ENCODE peak calls at places on chromosomes 3 and 15, in five cellular contexts. I, D, C, A and B are unnamed samples.

GRCh38 chr3:170999737-171000242 is 26.7 kb downstream of the SLC2A2 start:
- DNase-seq in C (no peak), I (no peak), D (peak; percentile 45), A (no peak), B (peak; percentile 79)

GRCh38 chr3:119891944-119892721 is 110.2 kb downstream of the NR1I2 start:
- DNase-seq in D (peak; percentile 74), A (no peak), I (peak; percentile 18), C (peak; percentile 26), B (peak; percentile 67)

GRCh38 chr3:194091141-194091540 is 44.8 kb upstream of the HES1 start:
- DNase-seq in A (no peak), I (no peak), D (peak; percentile 75), C (no peak), B (peak; percentile 47)

GRCh38 chr15:49606594-49606993 is 14.0 kb downstream of the FAM227B start:
- DNase-seq in I (no peak), C (no peak), A (no peak), D (no peak), B (no peak)

GRCh38 chr3:126537730-126538281 is 13.9 kb downstream of the CHST13 start:
- DNase-seq in I (no peak), D (no peak), A (peak; percentile 34), C (no peak), B (no peak)

GRCh38 chr3:28050895-28051294 is 190.5 kb upstream of the CMC1 start:
- DNase-seq in A (no peak), C (no peak), I (no peak), D (peak; percentile 71), B (no peak)

GRCh38 chr15:39443659-39444219 is 137.1 kb upstream of the THBS1 start:
- DNase-seq in A (no peak), I (no peak), C (no peak), D (no peak), B (no peak)

GRCh38 chr15:83356516-83357399 is 72.3 kb upstream of the BNC1 start:
- DNase-seq in C (no peak), A (no peak), I (no peak), D (no peak), B (peak; percentile 61)

GRCh38 chr3:52246264-52246620 is 683 bp downstream of the PPM1M start:
- DNase-seq in D (no peak), I (no peak), A (no peak), C (no peak), B (no peak)

GRCh38 chr3:156553705-156554356 is 1.1 kb downstream of the SSR3 start:
- DNase-seq in I (no peak), C (no peak), D (peak; percentile 24), A (no peak), B (no peak)

GRCh38 chr3:156548041-156548687 is 6.8 kb downstream of the SSR3 start:
- DNase-seq in I (no peak), D (no peak), A (no peak), C (no peak), B (no peak)

GRCh38 chr3:156551746-156552145 is 3.2 kb downstream of the SSR3 start:
- DNase-seq in D (no peak), I (no peak), A (no peak), C (no peak), B (no peak)

GRCh38 chr3:156552973-156553372 is 1.9 kb downstream of the SSR3 start:
- DNase-seq in A (no peak), I (no peak), C (no peak), D (no peak), B (no peak)

GRCh38 chr3:156551261-156551660 is 3.7 kb downstream of the SSR3 start:
- DNase-seq in C (no peak), A (no peak), D (no peak), I (no peak), B (no peak)
- H3K4me3 ChIP-seq in C (no peak overlapping the region), A (no peak overlapping the region), D (no peak overlapping the region), I (no peak overlapping the region), B (peak overlapping the region; percentile 92)

GRCh38 chr3:5799421-5799820 is 611.9 kb downstream of the EDEM1 start:
- DNase-seq in C (no peak), A (no peak), I (no peak), D (no peak), B (no peak)
- TF ChIP-seq CTCF in C (no peak), A (no peak), I (no peak), D (no peak), B (no peak)

GRCh38 chr3:141508067-141508436 is 21.2 kb downstream of the RASA2 start:
- DNase-seq in I (no peak), A (no peak), D (no peak), C (no peak), B (no peak)
- H3K4me3 ChIP-seq in I (no peak overlapping the region), A (no peak overlapping the region), D (no peak overlapping the region), C (no peak overlapping the region), B (no peak overlapping the region)

GRCh38 chr3:30437172-30437571 is 169.2 kb upstream of the TGFBR2 start:
- DNase-seq in A (no peak), I (peak; percentile 19), C (no peak), D (no peak), B (no peak)
- TF ChIP-seq CTCF in A (no peak), I (no peak), C (no peak), D (no peak), B (no peak)